ENCODE peak calls at places on chromosome 21, in ten cellular contexts. One of them, this sample, is unnamed.

GRCh38 chr21:38486221-38486620 is 12.1 kb downstream of the ERG start:
- DNase-seq in neural progenitor cell: no peak
- DNase-seq in H9: no peak
- DNase-seq in astrocyte: peak; percentile 95
- DNase-seq in fibroblast of lung: peak; percentile 96
- DNase-seq in mammary epithelial cell: peak; percentile 91
- DNase-seq in SK-N-SH: no peak
- DNase-seq in IMR-90: peak; percentile 32
- DNase-seq in mesenchymal stem cell: peak; percentile 67
- DNase-seq in endodermal cell: no peak
- DNase-seq in this sample: peak; percentile 78

GRCh38 chr21:43702785-43703067 is 16.2 kb upstream of the PDXK start:
- DNase-seq in neural progenitor cell: no peak
- DNase-seq in H9: no peak
- DNase-seq in astrocyte: peak; percentile 49
- DNase-seq in fibroblast of lung: peak; percentile 62
- DNase-seq in mammary epithelial cell: no peak
- DNase-seq in SK-N-SH: no peak
- DNase-seq in IMR-90: no peak
- DNase-seq in mesenchymal stem cell: no peak
- DNase-seq in endodermal cell: no peak
- DNase-seq in this sample: no peak

GRCh38 chr21:15408089-15408488 is 321.7 kb upstream of the USP25 start:
- DNase-seq in neural progenitor cell: no peak
- DNase-seq in H9: no peak
- DNase-seq in astrocyte: no peak
- DNase-seq in fibroblast of lung: no peak
- DNase-seq in mammary epithelial cell: peak; percentile 54
- DNase-seq in SK-N-SH: no peak
- DNase-seq in IMR-90: no peak
- DNase-seq in mesenchymal stem cell: no peak
- DNase-seq in endodermal cell: no peak
- DNase-seq in this sample: no peak

GRCh38 chr21:44907966-44908364 is 12.7 kb downstream of the ITGB2 start:
- DNase-seq in neural progenitor cell: no peak
- DNase-seq in H9: no peak
- DNase-seq in astrocyte: no peak
- DNase-seq in fibroblast of lung: no peak
- DNase-seq in mammary epithelial cell: no peak
- DNase-seq in SK-N-SH: no peak
- DNase-seq in IMR-90: no peak
- DNase-seq in mesenchymal stem cell: no peak
- DNase-seq in endodermal cell: no peak
- DNase-seq in this sample: no peak

GRCh38 chr21:16865612-16866011 is 647.2 kb upstream of the CXADR start:
- DNase-seq in neural progenitor cell: no peak
- DNase-seq in H9: no peak
- DNase-seq in astrocyte: no peak
- DNase-seq in fibroblast of lung: no peak
- DNase-seq in mammary epithelial cell: no peak
- DNase-seq in SK-N-SH: no peak
- DNase-seq in IMR-90: peak; percentile 1
- DNase-seq in mesenchymal stem cell: no peak
- DNase-seq in endodermal cell: no peak
- DNase-seq in this sample: no peak

GRCh38 chr21:15993951-15994350 is 264.2 kb downstream of the USP25 start:
- DNase-seq in neural progenitor cell: no peak
- DNase-seq in H9: no peak
- DNase-seq in astrocyte: no peak
- DNase-seq in fibroblast of lung: no peak
- DNase-seq in mammary epithelial cell: no peak
- DNase-seq in SK-N-SH: no peak
- DNase-seq in IMR-90: no peak
- DNase-seq in mesenchymal stem cell: no peak
- DNase-seq in endodermal cell: no peak
- DNase-seq in this sample: no peak

GRCh38 chr21:27359141-27359540 is 392.3 kb upstream of the ADAMTS5 start:
- DNase-seq in neural progenitor cell: no peak
- DNase-seq in H9: no peak
- DNase-seq in astrocyte: peak; percentile 5
- DNase-seq in fibroblast of lung: peak; percentile 24
- DNase-seq in mammary epithelial cell: no peak
- DNase-seq in SK-N-SH: no peak
- DNase-seq in IMR-90: peak; percentile 42
- DNase-seq in mesenchymal stem cell: peak; percentile 60
- DNase-seq in endodermal cell: no peak
- DNase-seq in this sample: no peak

GRCh38 chr21:25911730-25912401 is 177.1 kb downstream of the GABPA start:
- DNase-seq in neural progenitor cell: no peak
- DNase-seq in H9: no peak
- DNase-seq in astrocyte: peak; percentile 62
- DNase-seq in fibroblast of lung: peak; percentile 68
- DNase-seq in mammary epithelial cell: no peak
- DNase-seq in SK-N-SH: no peak
- DNase-seq in IMR-90: no peak
- DNase-seq in mesenchymal stem cell: no peak
- DNase-seq in endodermal cell: no peak
- DNase-seq in this sample: peak; percentile 69

GRCh38 chr21:35953570-35953969 is 106.8 kb downstream of the SETD4 start:
- DNase-seq in neural progenitor cell: no peak
- DNase-seq in H9: no peak
- DNase-seq in astrocyte: peak; percentile 15
- DNase-seq in fibroblast of lung: no peak
- DNase-seq in mammary epithelial cell: no peak
- DNase-seq in SK-N-SH: no peak
- DNase-seq in IMR-90: no peak
- DNase-seq in mesenchymal stem cell: no peak
- DNase-seq in endodermal cell: no peak
- DNase-seq in this sample: peak; percentile 19

GRCh38 chr21:34935868-34936267 is 113.2 kb downstream of the RUNX1 start:
- DNase-seq in neural progenitor cell: no peak
- DNase-seq in H9: no peak
- DNase-seq in astrocyte: peak; percentile 42
- DNase-seq in fibroblast of lung: peak; percentile 55
- DNase-seq in mammary epithelial cell: no peak
- DNase-seq in SK-N-SH: no peak
- DNase-seq in IMR-90: no peak
- DNase-seq in mesenchymal stem cell: peak; percentile 33
- DNase-seq in endodermal cell: no peak
- DNase-seq in this sample: no peak

DNA sequence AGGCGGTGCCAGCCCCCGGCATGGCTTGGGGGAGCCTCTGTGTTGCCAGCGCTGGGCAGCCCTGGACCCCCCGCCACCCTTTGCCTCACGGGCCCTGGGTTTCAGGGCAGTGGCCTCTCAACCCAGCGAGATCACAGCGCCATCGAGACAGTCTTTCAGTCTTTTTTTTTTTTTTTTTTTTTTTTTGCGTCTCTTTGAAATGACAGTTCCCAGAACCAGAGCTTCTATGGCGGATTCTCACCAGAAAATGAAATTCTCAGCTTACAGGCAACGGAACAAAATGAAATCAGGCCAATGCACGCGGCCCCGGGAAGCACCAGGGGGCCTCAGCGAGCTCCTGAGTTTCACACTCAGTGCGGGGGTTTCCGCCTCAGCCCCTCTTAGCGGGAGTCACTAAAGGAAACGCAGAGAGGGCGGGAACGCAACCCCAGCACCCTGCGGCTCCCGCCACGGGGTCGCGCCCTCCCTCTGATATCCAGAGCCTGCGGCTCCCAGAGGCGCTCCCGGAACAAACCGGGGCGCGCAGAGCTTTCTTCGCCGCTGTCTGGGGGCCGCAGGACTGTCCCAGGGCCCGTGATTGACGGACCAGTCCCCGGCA is 8.0 kb upstream of the COL6A1 start:
- DNase-seq in neural progenitor cell: peak; percentile 85
- DNase-seq in H9: peak; percentile 72
- DNase-seq in astrocyte: peak; percentile 69
- DNase-seq in fibroblast of lung: peak; percentile 82
- DNase-seq in mammary epithelial cell: peak; percentile 24
- DNase-seq in SK-N-SH: peak; percentile 90
- DNase-seq in IMR-90: peak; percentile 87
- DNase-seq in mesenchymal stem cell: peak; percentile 94
- DNase-seq in endodermal cell: no peak
- DNase-seq in this sample: peak; percentile 77
- H3K9ac ChIP-seq in neural progenitor cell: no peak overlapping the region
- H3K9ac ChIP-seq in H9: peak overlapping the region; percentile 15
- H3K9ac ChIP-seq in astrocyte: peak overlapping the region; percentile 76
- H3K9ac ChIP-seq in fibroblast of lung: peak overlapping the region; percentile 83
- H3K9ac ChIP-seq in mammary epithelial cell: peak overlapping the region; percentile 49
- H3K9ac ChIP-seq in SK-N-SH: peak overlapping the region; percentile 28
- H3K9ac ChIP-seq in IMR-90: peak overlapping the region; percentile 52
- H3K9ac ChIP-seq in mesenchymal stem cell: peak overlapping the region; percentile 96
- H3K9ac ChIP-seq in endodermal cell: peak overlapping the region; percentile 11
- H3K9ac ChIP-seq in this sample: peak overlapping the region; percentile 65

GRCh38 chr21:31480228-31480627 is 136.2 kb upstream of the TIAM1 start:
- DNase-seq in neural progenitor cell: no peak
- DNase-seq in H9: no peak
- DNase-seq in astrocyte: no peak
- DNase-seq in fibroblast of lung: no peak
- DNase-seq in mammary epithelial cell: no peak
- DNase-seq in SK-N-SH: no peak
- DNase-seq in IMR-90: no peak
- DNase-seq in mesenchymal stem cell: no peak
- DNase-seq in endodermal cell: no peak
- DNase-seq in this sample: no peak

GRCh38 chr21:31479222-31479621 is 135.2 kb upstream of the TIAM1 start:
- DNase-seq in neural progenitor cell: no peak
- DNase-seq in H9: no peak
- DNase-seq in astrocyte: no peak
- DNase-seq in fibroblast of lung: no peak
- DNase-seq in mammary epithelial cell: no peak
- DNase-seq in SK-N-SH: no peak
- DNase-seq in IMR-90: no peak
- DNase-seq in mesenchymal stem cell: no peak
- DNase-seq in endodermal cell: no peak
- DNase-seq in this sample: no peak

GRCh38 chr21:31476551-31477120 is 132.6 kb upstream of the TIAM1 start:
- DNase-seq in neural progenitor cell: no peak
- DNase-seq in H9: no peak
- DNase-seq in astrocyte: peak; percentile 6
- DNase-seq in fibroblast of lung: peak; percentile 7
- DNase-seq in mammary epithelial cell: no peak
- DNase-seq in SK-N-SH: no peak
- DNase-seq in IMR-90: no peak
- DNase-seq in mesenchymal stem cell: peak; percentile 1
- DNase-seq in endodermal cell: no peak
- DNase-seq in this sample: no peak

GRCh38 chr21:31482460-31482859 is 138.4 kb upstream of the TIAM1 start:
- DNase-seq in neural progenitor cell: no peak
- DNase-seq in H9: no peak
- DNase-seq in astrocyte: no peak
- DNase-seq in fibroblast of lung: no peak
- DNase-seq in mammary epithelial cell: no peak
- DNase-seq in SK-N-SH: no peak
- DNase-seq in IMR-90: no peak
- DNase-seq in mesenchymal stem cell: no peak
- DNase-seq in endodermal cell: no peak
- DNase-seq in this sample: no peak

GRCh38 chr21:31479714-31480113 is 135.7 kb upstream of the TIAM1 start:
- DNase-seq in neural progenitor cell: peak; percentile 35
- DNase-seq in H9: no peak
- DNase-seq in astrocyte: no peak
- DNase-seq in fibroblast of lung: no peak
- DNase-seq in mammary epithelial cell: no peak
- DNase-seq in SK-N-SH: no peak
- DNase-seq in IMR-90: no peak
- DNase-seq in mesenchymal stem cell: no peak
- DNase-seq in endodermal cell: no peak
- DNase-seq in this sample: no peak
- H3K9ac ChIP-seq in neural progenitor cell: no peak overlapping the region
- H3K9ac ChIP-seq in H9: no peak overlapping the region
- H3K9ac ChIP-seq in astrocyte: no peak overlapping the region
- H3K9ac ChIP-seq in fibroblast of lung: no peak overlapping the region
- H3K9ac ChIP-seq in mammary epithelial cell: no peak overlapping the region
- H3K9ac ChIP-seq in SK-N-SH: no peak overlapping the region
- H3K9ac ChIP-seq in IMR-90: no peak overlapping the region
- H3K9ac ChIP-seq in mesenchymal stem cell: no peak overlapping the region
- H3K9ac ChIP-seq in endodermal cell: no peak overlapping the region
- H3K9ac ChIP-seq in this sample: no peak overlapping the region

GRCh38 chr21:42127164-42128125 is 56.3 kb downstream of the UMODL1 start:
- DNase-seq in neural progenitor cell: no peak
- DNase-seq in H9: no peak
- DNase-seq in astrocyte: no peak
- DNase-seq in fibroblast of lung: no peak
- DNase-seq in mammary epithelial cell: no peak
- DNase-seq in SK-N-SH: no peak
- DNase-seq in IMR-90: no peak
- DNase-seq in mesenchymal stem cell: no peak
- DNase-seq in endodermal cell: no peak
- DNase-seq in this sample: no peak

GRCh38 chr21:42133131-42133530 is 62.0 kb downstream of the UMODL1 start:
- DNase-seq in neural progenitor cell: no peak
- DNase-seq in H9: no peak
- DNase-seq in astrocyte: no peak
- DNase-seq in fibroblast of lung: no peak
- DNase-seq in mammary epithelial cell: no peak
- DNase-seq in SK-N-SH: no peak
- DNase-seq in IMR-90: no peak
- DNase-seq in mesenchymal stem cell: no peak
- DNase-seq in endodermal cell: no peak
- DNase-seq in this sample: no peak

GRCh38 chr21:42132183-42132582 is 61.1 kb downstream of the UMODL1 start:
- DNase-seq in neural progenitor cell: no peak
- DNase-seq in H9: no peak
- DNase-seq in astrocyte: no peak
- DNase-seq in fibroblast of lung: no peak
- DNase-seq in mammary epithelial cell: no peak
- DNase-seq in SK-N-SH: no peak
- DNase-seq in IMR-90: no peak
- DNase-seq in mesenchymal stem cell: no peak
- DNase-seq in endodermal cell: no peak
- DNase-seq in this sample: no peak

GRCh38 chr21:42130447-42130846 is 59.3 kb downstream of the UMODL1 start:
- DNase-seq in neural progenitor cell: no peak
- DNase-seq in H9: no peak
- DNase-seq in astrocyte: no peak
- DNase-seq in fibroblast of lung: no peak
- DNase-seq in mammary epithelial cell: no peak
- DNase-seq in SK-N-SH: no peak
- DNase-seq in IMR-90: no peak
- DNase-seq in mesenchymal stem cell: no peak
- DNase-seq in endodermal cell: no peak
- DNase-seq in this sample: no peak

GRCh38 chr21:42129300-42130266 is 58.5 kb downstream of the UMODL1 start:
- DNase-seq in neural progenitor cell: no peak
- DNase-seq in H9: no peak
- DNase-seq in astrocyte: no peak
- DNase-seq in fibroblast of lung: no peak
- DNase-seq in mammary epithelial cell: no peak
- DNase-seq in SK-N-SH: no peak
- DNase-seq in IMR-90: no peak
- DNase-seq in mesenchymal stem cell: no peak
- DNase-seq in endodermal cell: no peak
- DNase-seq in this sample: no peak
- H3K9ac ChIP-seq in neural progenitor cell: no peak overlapping the region
- H3K9ac ChIP-seq in H9: no peak overlapping the region
- H3K9ac ChIP-seq in astrocyte: no peak overlapping the region
- H3K9ac ChIP-seq in fibroblast of lung: no peak overlapping the region
- H3K9ac ChIP-seq in mammary epithelial cell: no peak overlapping the region
- H3K9ac ChIP-seq in SK-N-SH: no peak overlapping the region
- H3K9ac ChIP-seq in IMR-90: no peak overlapping the region
- H3K9ac ChIP-seq in mesenchymal stem cell: no peak overlapping the region
- H3K9ac ChIP-seq in endodermal cell: no peak overlapping the region
- H3K9ac ChIP-seq in this sample: no peak overlapping the region

GRCh38 chr21:46000731-46001641 is 19.4 kb downstream of the COL6A1 start:
- DNase-seq in neural progenitor cell: no peak
- DNase-seq in H9: peak; percentile 38
- DNase-seq in astrocyte: no peak
- DNase-seq in fibroblast of lung: no peak
- DNase-seq in mammary epithelial cell: no peak
- DNase-seq in SK-N-SH: no peak
- DNase-seq in IMR-90: no peak
- DNase-seq in mesenchymal stem cell: no peak
- DNase-seq in endodermal cell: peak; percentile 54
- DNase-seq in this sample: no peak
- H3K9ac ChIP-seq in neural progenitor cell: no peak overlapping the region
- H3K9ac ChIP-seq in H9: no peak overlapping the region
- H3K9ac ChIP-seq in astrocyte: no peak overlapping the region
- H3K9ac ChIP-seq in fibroblast of lung: no peak overlapping the region
- H3K9ac ChIP-seq in mammary epithelial cell: no peak overlapping the region
- H3K9ac ChIP-seq in SK-N-SH: no peak overlapping the region
- H3K9ac ChIP-seq in IMR-90: no peak overlapping the region
- H3K9ac ChIP-seq in mesenchymal stem cell: no peak overlapping the region
- H3K9ac ChIP-seq in endodermal cell: no peak overlapping the region
- H3K9ac ChIP-seq in this sample: no peak overlapping the region